ENCODE peak calls at places on chromosomes 1 and 21, in seven cellular contexts. G, I, F, L, N, J and B are unnamed samples.

GRCh38 chr1:168582690-168583325 is 6.4 kb downstream of the XCL1 start:
- DNase-seq in N (no peak), J (no peak), F (peak; percentile 35), L (peak; percentile 30), G (no peak), I (no peak), B (no peak)

GRCh38 chr1:37486680-37487618 is 12.6 kb downstream of the ZC3H12A start:
- DNase-seq in L (no peak), N (peak; percentile 85), J (peak; percentile 82), I (peak; percentile 68), G (peak; percentile 83), F (peak; percentile 82), B (peak; percentile 89)

GRCh38 chr1:205310981-205311704 is 10.4 kb downstream of the NUAK2 start:
- DNase-seq in F (no peak), N (no peak), J (no peak), I (peak; percentile 53), L (no peak), G (no peak), B (peak; percentile 36)

GRCh38 chr1:54375331-54376084 is 30.7 kb downstream of the SSBP3 start:
- DNase-seq in L (no peak), F (no peak), J (no peak), G (no peak), N (no peak), I (peak; percentile 38), B (no peak)

GRCh38 chr1:19640363-19641316 is 3.5 kb upstream of the NBL1 start:
- DNase-seq in I (no peak), F (peak; percentile 63), L (no peak), N (no peak), G (no peak), J (no peak), B (no peak)

GRCh38 chr1:1626207-1627141 is 5.5 kb upstream of the MMP23B start:
- DNase-seq in G (no peak), N (no peak), F (no peak), L (no peak), I (no peak), J (no peak), B (no peak)

GRCh38 chr1:20601123-20601825 is 12.4 kb downstream of the CDA start:
- DNase-seq in N (no peak), J (no peak), I (peak; percentile 8), G (no peak), F (no peak), L (no peak), B (no peak)

GRCh38 chr1:241888232-241888631 is 40.2 kb downstream of the EXO1 start:
- DNase-seq in L (no peak), I (no peak), F (peak; percentile 2), N (no peak), J (no peak), G (no peak), B (no peak)

GRCh38 chr21:29382029-29382654 is 83.4 kb downstream of the BACH1 start:
- DNase-seq in N (no peak), I (no peak), J (no peak), F (peak; percentile 32), G (no peak), L (no peak), B (no peak)

GRCh38 chr1:181128592-181129497 is 40.3 kb downstream of the IER5 start:
- DNase-seq in J (no peak), L (no peak), G (no peak), N (no peak), I (peak; percentile 63), F (no peak), B (peak; percentile 91)

GRCh38 chr1:151839457-151840409 is at the start of gene C2CD4D:
- DNase-seq in J (peak; percentile 40), G (peak; percentile 78), N (no peak), I (no peak), F (peak; percentile 64), L (no peak), B (no peak)

GRCh38 chr1:226953175-226953800 is 13.2 kb downstream of the COQ8A start:
- DNase-seq in N (no peak), J (no peak), L (no peak), F (no peak), G (no peak), I (no peak), B (no peak)

GRCh38 chr1:11725616-11726015 is 10.3 kb upstream of the AGTRAP start:
- DNase-seq in I (no peak), L (no peak), J (no peak), F (no peak), G (no peak), N (no peak), B (peak; percentile 73)

GRCh38 chr1:156356875-156357534 is 12.0 kb upstream of the RHBG start:
- DNase-seq in F (no peak), I (peak; percentile 69), G (peak; percentile 79), J (peak; percentile 57), N (no peak), L (no peak), B (peak; percentile 65)

GRCh38 chr1:153396461-153396860 is 5.6 kb upstream of the S100A8 start:
- DNase-seq in N (no peak), F (no peak), G (no peak), J (no peak), L (no peak), I (no peak), B (no peak)

GRCh38 chr1:204975568-204976235 is 67.3 kb upstream of the CNTN2 start:
- DNase-seq in J (peak; percentile 49), L (no peak), N (peak; percentile 57), G (peak; percentile 62), I (peak; percentile 51), F (peak; percentile 63), B (peak; percentile 50)

DNA sequence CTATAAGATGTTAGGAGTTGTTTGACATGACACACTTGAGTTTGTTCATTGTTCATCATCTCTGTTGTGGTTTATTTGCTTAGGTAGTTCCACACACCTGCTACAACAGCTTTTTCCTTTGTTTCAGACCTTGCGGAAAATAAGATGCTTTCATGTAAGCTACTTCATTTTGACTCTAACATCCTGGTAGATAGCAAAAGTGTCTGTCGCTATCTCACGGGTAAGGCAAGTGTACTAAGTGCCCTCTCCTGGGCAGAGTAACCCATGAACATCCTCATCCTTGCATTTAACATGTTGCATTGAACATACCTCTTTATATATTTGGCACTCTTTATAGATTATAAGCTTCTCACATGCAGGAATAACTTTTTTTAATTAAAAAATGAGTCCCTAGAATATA is 1.6 kb upstream of the OR10T2 start:
- DNase-seq in J (no peak), F (no peak), G (no peak), I (peak; percentile 38), L (no peak), N (no peak), B (no peak)
- TF ChIP-seq CTCF in J (no peak), F (no peak), G (no peak), I (peak; percentile 37), L (no peak), N (no peak), B (no peak)

GRCh38 chr1:187474266-187474665 is 645.5 kb downstream of the PLA2G4A start:
- DNase-seq in L (no peak), I (no peak), N (no peak), J (no peak), F (peak; percentile 64), G (no peak), B (no peak)

GRCh38 chr1:187471555-187471954 is 642.8 kb downstream of the PLA2G4A start:
- DNase-seq in J (no peak), I (no peak), G (no peak), L (no peak), F (peak; percentile 6), N (no peak), B (no peak)

GRCh38 chr1:187477103-187477502 is 648.4 kb downstream of the PLA2G4A start:
- DNase-seq in J (no peak), I (no peak), N (no peak), F (peak; percentile 21), G (no peak), L (no peak), B (no peak)

GRCh38 chr1:187481581-187482148 is 652.9 kb downstream of the PLA2G4A start:
- DNase-seq in N (no peak), F (peak; percentile 13), L (no peak), G (no peak), J (no peak), I (no peak), B (no peak)

GRCh38 chr1:187476671-187477070 is 647.9 kb downstream of the PLA2G4A start:
- DNase-seq in F (peak; percentile 40), G (no peak), L (no peak), J (no peak), I (peak; percentile 1), N (no peak), B (no peak)
- TF ChIP-seq CTCF in F (peak; percentile 42), G (peak; percentile 5), L (no peak), J (no peak), I (peak; percentile 70), N (no peak), B (no peak)

DNA sequence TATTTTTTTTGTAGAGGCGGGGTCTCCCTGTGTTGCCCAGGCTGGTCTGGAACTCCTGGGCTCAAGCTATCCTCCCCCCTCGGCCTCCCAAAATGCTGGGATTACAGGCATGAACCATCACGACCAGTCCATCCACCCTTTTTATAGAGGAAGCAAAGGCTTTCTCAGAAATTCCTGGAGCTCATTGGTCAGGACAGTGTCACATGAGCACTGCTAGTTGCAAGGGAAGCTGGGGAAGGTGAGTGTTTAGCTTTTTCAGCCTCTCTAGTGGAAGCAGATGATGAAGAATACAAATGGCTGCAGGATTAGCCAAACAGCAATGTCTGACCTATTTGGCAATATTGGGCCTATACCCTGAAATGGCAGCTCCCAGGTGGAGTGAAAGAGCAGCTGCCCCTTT is 8.0 kb downstream of the IGFN1 start:
- DNase-seq in N (no peak), G (no peak), L (no peak), F (no peak), J (no peak), I (no peak), B (no peak)
- TF ChIP-seq CTCF in N (no peak), G (no peak), L (no peak), F (no peak), J (no peak), I (no peak), B (no peak)

GRCh38 chr21:15326032-15326867 is 261.4 kb upstream of the NRIP1 start:
- DNase-seq in J (no peak), F (no peak), G (no peak), I (no peak), N (no peak), L (no peak), B (no peak)

GRCh38 chr21:15330872-15331271 is 266.1 kb upstream of the NRIP1 start:
- DNase-seq in F (no peak), N (no peak), G (no peak), L (no peak), I (no peak), J (no peak), B (no peak)

GRCh38 chr21:15332572-15332971 is 267.8 kb upstream of the NRIP1 start:
- DNase-seq in I (no peak), L (no peak), F (peak; percentile 12), N (no peak), J (no peak), G (no peak), B (no peak)

GRCh38 chr21:15324542-15324941 is 259.7 kb upstream of the NRIP1 start:
- DNase-seq in F (no peak), L (no peak), J (no peak), N (no peak), I (no peak), G (no peak), B (no peak)

DNA sequence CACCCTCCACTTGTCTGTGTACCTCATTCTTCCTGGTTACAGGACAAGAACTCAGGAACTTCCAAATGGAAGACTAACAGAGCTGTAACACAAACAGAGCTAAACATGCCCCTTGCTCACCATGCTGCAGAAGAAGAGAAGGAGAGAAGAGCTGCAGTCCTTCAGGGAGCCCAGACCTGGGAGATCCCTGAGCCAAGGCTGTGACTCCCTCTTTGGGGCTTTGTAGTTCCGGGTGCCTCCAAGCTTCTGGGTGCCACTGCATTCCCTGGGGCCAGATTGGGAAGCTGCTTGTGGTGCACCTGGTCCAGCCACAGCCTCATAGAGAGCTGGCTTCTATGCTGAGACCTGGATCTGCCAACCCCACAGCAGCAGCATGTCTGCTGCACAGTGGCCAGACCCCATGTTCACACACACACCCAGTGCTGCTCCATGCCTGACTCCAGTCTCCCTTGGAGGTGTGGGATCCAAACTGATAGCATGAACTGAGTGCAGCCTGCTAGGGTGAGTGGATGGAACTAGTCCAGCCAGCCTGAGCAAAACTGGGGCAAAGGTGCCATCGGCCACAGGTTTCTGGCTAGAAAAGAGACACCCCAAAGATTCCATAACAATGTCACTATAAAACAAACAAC is 263.0 kb upstream of the NRIP1 start:
- DNase-seq in I (no peak), F (no peak), J (no peak), L (no peak), G (no peak), N (no peak), B (no peak)
- TF ChIP-seq CTCF in I (no peak), F (no peak), J (no peak), L (no peak), G (no peak), N (no peak), B (no peak)